ENCODE peak calls at places on chromosome 1, in eight cellular contexts. One of them, this sample, is unnamed. For H3K36me3, the result is how much of the 10 kb centered on the place peaks cover.

GRCh38 chr1:109890115-109890953 is 20.3 kb upstream of the CSF1 start:
- DNase-seq in left lung: no peak
- DNase-seq in endodermal cell: no peak
- DNase-seq in heart left ventricle: no peak
- DNase-seq in mammary epithelial cell: no peak
- DNase-seq in Panc1: no peak
- DNase-seq in fibroblast of lung: no peak
- DNase-seq in GM06990: no peak
- DNase-seq in this sample: no peak

GRCh38 chr1:72281144-72281543 is 1.2 kb downstream of the NEGR1 start:
- DNase-seq in mammary epithelial cell: no peak
- DNase-seq in fibroblast of lung: no peak
- DNase-seq in GM06990: no peak
- DNase-seq in endodermal cell: no peak
- DNase-seq in heart left ventricle: no peak
- DNase-seq in left lung: no peak
- DNase-seq in Panc1: no peak
- DNase-seq in this sample: no peak

GRCh38 chr1:37691497-37692077 is 729 bp upstream of the CDCA8 start:
- DNase-seq in mammary epithelial cell: peak
- DNase-seq in Panc1: no peak
- DNase-seq in GM06990: no peak
- DNase-seq in endodermal cell: peak
- DNase-seq in left lung: peak
- DNase-seq in fibroblast of lung: peak
- DNase-seq in heart left ventricle: peak
- DNase-seq in this sample: peak

GRCh38 chr1:247299723-247300381 is 31.8 kb downstream of the ZNF496 start:
- DNase-seq in fibroblast of lung: no peak
- DNase-seq in mammary epithelial cell: no peak
- DNase-seq in heart left ventricle: no peak
- DNase-seq in Panc1: no peak
- DNase-seq in left lung: no peak
- DNase-seq in GM06990: no peak
- DNase-seq in endodermal cell: no peak
- DNase-seq in this sample: no peak

GRCh38 chr1:195328681-195329080 is 1279.6 kb downstream of the KCNT2 start:
- DNase-seq in GM06990: no peak
- DNase-seq in Panc1: no peak
- DNase-seq in heart left ventricle: no peak
- DNase-seq in left lung: no peak
- DNase-seq in endodermal cell: no peak
- DNase-seq in fibroblast of lung: no peak
- DNase-seq in mammary epithelial cell: no peak
- DNase-seq in this sample: no peak

GRCh38 chr1:28682840-28683239 is 14.3 kb downstream of the GMEB1 start:
- DNase-seq in GM06990: no peak
- DNase-seq in fibroblast of lung: no peak
- DNase-seq in left lung: no peak
- DNase-seq in mammary epithelial cell: peak
- DNase-seq in heart left ventricle: no peak
- DNase-seq in Panc1: no peak
- DNase-seq in endodermal cell: no peak
- DNase-seq in this sample: no peak

GRCh38 chr1:178645157-178645825 is 79.8 kb upstream of the RALGPS2 start:
- DNase-seq in endodermal cell: peak
- DNase-seq in Panc1: no peak
- DNase-seq in mammary epithelial cell: no peak
- DNase-seq in GM06990: no peak
- DNase-seq in fibroblast of lung: peak
- DNase-seq in heart left ventricle: no peak
- DNase-seq in left lung: no peak
- DNase-seq in this sample: no peak

GRCh38 chr1:98045211-98046030 is 124.6 kb upstream of the DPYD start:
- DNase-seq in Panc1: no peak
- DNase-seq in left lung: no peak
- DNase-seq in endodermal cell: peak
- DNase-seq in fibroblast of lung: peak
- DNase-seq in mammary epithelial cell: peak
- DNase-seq in GM06990: no peak
- DNase-seq in heart left ventricle: no peak
- DNase-seq in this sample: no peak

GRCh38 chr1:29055160-29055559 is 68.5 kb downstream of the TMEM200B start:
- DNase-seq in GM06990: no peak
- DNase-seq in left lung: no peak
- DNase-seq in heart left ventricle: no peak
- DNase-seq in fibroblast of lung: peak
- DNase-seq in endodermal cell: no peak
- DNase-seq in Panc1: no peak
- DNase-seq in mammary epithelial cell: no peak
- DNase-seq in this sample: no peak

GRCh38 chr1:103333141-103333540 is 192.4 kb upstream of the RNPC3 start:
- DNase-seq in mammary epithelial cell: no peak
- DNase-seq in left lung: no peak
- DNase-seq in heart left ventricle: no peak
- DNase-seq in Panc1: no peak
- DNase-seq in fibroblast of lung: no peak
- DNase-seq in endodermal cell: no peak
- DNase-seq in GM06990: no peak
- DNase-seq in this sample: no peak

GRCh38 chr1:58628987-58629598 is 52.0 kb upstream of the TACSTD2 start:
- DNase-seq in left lung: no peak
- DNase-seq in mammary epithelial cell: no peak
- DNase-seq in GM06990: no peak
- DNase-seq in heart left ventricle: no peak
- DNase-seq in endodermal cell: no peak
- DNase-seq in fibroblast of lung: peak
- DNase-seq in Panc1: no peak
- DNase-seq in this sample: no peak

GRCh38 chr1:3978928-3979325 is 78.9 kb upstream of the C1orf174 start:
- DNase-seq in left lung: no peak
- DNase-seq in GM06990: no peak
- DNase-seq in endodermal cell: no peak
- DNase-seq in fibroblast of lung: no peak
- DNase-seq in heart left ventricle: no peak
- DNase-seq in mammary epithelial cell: no peak
- DNase-seq in Panc1: no peak
- DNase-seq in this sample: no peak

DNA sequence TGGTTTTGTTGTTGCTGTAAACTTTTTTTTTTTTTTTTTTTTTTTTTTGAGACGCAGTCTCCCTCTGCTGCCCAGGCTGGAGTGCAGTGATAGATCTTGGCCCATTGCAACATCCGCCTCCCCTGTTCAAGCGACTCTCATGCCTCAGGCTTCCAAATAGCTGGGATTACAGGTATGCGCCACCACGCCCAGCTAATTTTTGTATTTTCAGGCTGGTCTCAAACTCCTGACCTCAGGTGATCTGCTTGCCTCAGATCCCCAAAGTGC is 78.9 kb upstream of the SLC45A1 start:
- DNase-seq in endodermal cell: no peak
- DNase-seq in GM06990: no peak
- DNase-seq in left lung: peak
- DNase-seq in Panc1: peak
- DNase-seq in fibroblast of lung: peak
- DNase-seq in mammary epithelial cell: peak
- DNase-seq in heart left ventricle: no peak
- DNase-seq in this sample: peak
- H3K4me3 ChIP-seq in endodermal cell: no peak
- H3K4me3 ChIP-seq in GM06990: no peak
- H3K4me3 ChIP-seq in left lung: no peak
- H3K4me3 ChIP-seq in Panc1: no peak
- H3K4me3 ChIP-seq in fibroblast of lung: no peak
- H3K4me3 ChIP-seq in mammary epithelial cell: no peak
- H3K4me3 ChIP-seq in heart left ventricle: no peak
- H3K4me3 ChIP-seq in this sample: no peak

GRCh38 chr1:223761416-223761815 is 49.1 kb downstream of the CAPN2 start:
- DNase-seq in GM06990: no peak
- DNase-seq in Panc1: no peak
- DNase-seq in mammary epithelial cell: no peak
- DNase-seq in left lung: no peak
- DNase-seq in endodermal cell: no peak
- DNase-seq in fibroblast of lung: no peak
- DNase-seq in heart left ventricle: no peak
- DNase-seq in this sample: no peak
- H3K36me3 ChIP-seq in GM06990: under half
- H3K36me3 ChIP-seq in Panc1: under half
- H3K36me3 ChIP-seq in mammary epithelial cell: half or more
- H3K36me3 ChIP-seq in left lung: half or more
- H3K36me3 ChIP-seq in endodermal cell: half or more
- H3K36me3 ChIP-seq in fibroblast of lung: under half
- H3K36me3 ChIP-seq in heart left ventricle: half or more
- H3K36me3 ChIP-seq in this sample: under half

DNA sequence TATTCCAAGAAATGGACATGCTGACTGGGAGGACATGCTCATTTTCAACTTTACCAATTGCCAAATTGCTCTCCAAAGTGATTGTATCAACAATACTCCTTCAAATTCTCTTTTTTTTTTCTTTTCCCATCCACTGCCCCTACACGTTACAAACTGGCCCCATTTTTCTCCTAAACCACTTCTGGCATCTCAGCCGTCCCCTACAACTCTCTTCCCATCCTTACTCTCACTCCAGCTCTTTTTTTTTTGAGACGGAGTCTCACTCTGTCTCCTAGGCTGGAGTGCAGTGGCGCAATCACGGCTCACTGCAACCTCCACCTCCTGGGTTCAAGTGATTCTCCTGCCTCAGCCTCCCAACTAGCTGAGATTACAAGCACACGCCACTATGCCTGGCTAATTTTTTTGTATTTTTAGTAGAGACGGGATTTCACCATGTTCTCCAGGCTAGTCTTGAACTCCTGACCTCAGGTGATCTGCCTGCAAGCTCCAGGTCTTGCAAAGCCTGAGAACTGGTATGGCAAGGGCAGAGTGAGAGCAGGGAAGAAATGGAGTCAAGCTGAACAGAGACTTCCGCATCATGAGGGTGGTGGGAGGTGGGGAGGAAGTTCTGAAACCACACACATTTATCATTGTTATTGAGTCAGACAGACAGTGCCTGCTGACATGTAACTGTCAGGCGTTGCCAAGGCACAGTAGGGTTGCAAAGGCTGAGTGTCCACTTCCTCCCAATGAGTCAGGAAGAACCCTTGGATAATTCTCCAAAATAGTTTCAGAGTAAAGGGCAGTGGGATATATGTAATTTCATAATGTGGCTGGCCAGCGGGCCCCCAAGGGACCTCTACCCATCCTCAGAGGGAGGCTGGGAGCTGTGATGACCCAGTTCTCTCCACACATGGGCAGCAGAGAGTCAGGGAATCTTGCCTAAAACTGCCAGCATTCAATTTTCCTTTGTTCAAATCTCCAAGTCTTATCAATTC is 17.4 kb downstream of the CELA3A start:
- DNase-seq in left lung: peak
- DNase-seq in mammary epithelial cell: peak
- DNase-seq in heart left ventricle: peak
- DNase-seq in GM06990: no peak
- DNase-seq in Panc1: peak
- DNase-seq in fibroblast of lung: peak
- DNase-seq in endodermal cell: no peak
- DNase-seq in this sample: no peak
- TF ChIP-seq CTCF in left lung: no peak
- TF ChIP-seq CTCF in mammary epithelial cell: peak
- TF ChIP-seq CTCF in heart left ventricle: no peak
- TF ChIP-seq CTCF in GM06990: peak
- TF ChIP-seq CTCF in Panc1: peak
- TF ChIP-seq CTCF in fibroblast of lung: peak
- TF ChIP-seq CTCF in endodermal cell: peak
- TF ChIP-seq CTCF in this sample: no peak

DNA sequence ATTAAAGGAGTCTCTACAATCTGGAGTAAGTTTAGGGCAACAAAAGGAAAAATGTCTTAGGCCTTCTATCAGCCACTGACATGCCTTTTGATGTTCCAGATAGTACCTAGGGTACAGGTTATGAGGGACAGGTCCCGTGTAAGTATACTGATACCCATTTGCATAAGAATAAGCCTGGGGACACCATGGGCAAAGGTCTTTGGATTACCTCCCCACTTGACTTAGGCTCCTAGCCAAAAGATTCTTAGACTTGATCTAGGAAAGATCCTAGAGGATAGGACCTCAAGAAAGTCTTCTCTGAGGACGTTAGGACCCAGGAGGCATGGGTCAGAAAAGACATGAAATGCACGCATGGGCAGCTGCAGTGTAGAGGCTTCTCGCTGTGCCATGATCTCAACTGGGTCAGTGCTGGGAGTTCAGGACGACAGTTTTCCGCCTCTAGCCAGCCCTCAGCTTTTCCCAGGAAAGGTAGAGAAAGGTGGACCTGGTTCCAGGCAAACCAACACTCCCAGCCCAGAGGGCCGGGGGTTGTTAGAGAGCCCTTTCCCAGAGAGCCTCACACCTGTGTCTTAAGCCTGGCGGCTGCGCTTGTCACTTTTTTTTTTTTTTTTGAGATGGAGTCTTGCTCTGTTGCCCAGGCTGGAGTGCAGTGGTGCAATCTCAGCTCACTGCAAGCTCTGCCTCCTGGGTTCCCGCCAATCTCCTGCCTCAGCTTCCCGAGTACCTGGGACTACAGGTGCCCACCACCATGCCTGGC is 26.6 kb downstream of the MSTO1 start:
- DNase-seq in heart left ventricle: no peak
- DNase-seq in fibroblast of lung: no peak
- DNase-seq in left lung: no peak
- DNase-seq in Panc1: no peak
- DNase-seq in endodermal cell: no peak
- DNase-seq in mammary epithelial cell: no peak
- DNase-seq in GM06990: no peak
- DNase-seq in this sample: no peak
- H3K4me3 ChIP-seq in heart left ventricle: no peak
- H3K4me3 ChIP-seq in fibroblast of lung: no peak
- H3K4me3 ChIP-seq in left lung: peak
- H3K4me3 ChIP-seq in Panc1: no peak
- H3K4me3 ChIP-seq in endodermal cell: no peak
- H3K4me3 ChIP-seq in mammary epithelial cell: no peak
- H3K4me3 ChIP-seq in GM06990: no peak
- H3K4me3 ChIP-seq in this sample: no peak

GRCh38 chr1:54188291-54188690 is 11.5 kb downstream of the CYB5RL start:
- DNase-seq in GM06990: no peak
- DNase-seq in Panc1: no peak
- DNase-seq in heart left ventricle: no peak
- DNase-seq in endodermal cell: no peak
- DNase-seq in mammary epithelial cell: no peak
- DNase-seq in fibroblast of lung: no peak
- DNase-seq in left lung: no peak
- DNase-seq in this sample: no peak

GRCh38 chr1:54191525-54191924 is 8.3 kb downstream of the CYB5RL start:
- DNase-seq in mammary epithelial cell: no peak
- DNase-seq in endodermal cell: no peak
- DNase-seq in fibroblast of lung: no peak
- DNase-seq in heart left ventricle: no peak
- DNase-seq in Panc1: no peak
- DNase-seq in left lung: no peak
- DNase-seq in GM06990: no peak
- DNase-seq in this sample: no peak

GRCh38 chr1:54190526-54190925 is 9.3 kb downstream of the CYB5RL start:
- DNase-seq in mammary epithelial cell: no peak
- DNase-seq in fibroblast of lung: no peak
- DNase-seq in heart left ventricle: no peak
- DNase-seq in GM06990: no peak
- DNase-seq in left lung: no peak
- DNase-seq in Panc1: no peak
- DNase-seq in endodermal cell: no peak
- DNase-seq in this sample: no peak

GRCh38 chr1:54180666-54181360 is 19.0 kb downstream of the CYB5RL start:
- DNase-seq in mammary epithelial cell: no peak
- DNase-seq in endodermal cell: no peak
- DNase-seq in GM06990: no peak
- DNase-seq in left lung: no peak
- DNase-seq in heart left ventricle: no peak
- DNase-seq in fibroblast of lung: no peak
- DNase-seq in Panc1: no peak
- DNase-seq in this sample: no peak

GRCh38 chr1:54186056-54186455 is 13.8 kb downstream of the CYB5RL start:
- DNase-seq in mammary epithelial cell: no peak
- DNase-seq in GM06990: no peak
- DNase-seq in fibroblast of lung: no peak
- DNase-seq in endodermal cell: no peak
- DNase-seq in heart left ventricle: no peak
- DNase-seq in left lung: no peak
- DNase-seq in Panc1: no peak
- DNase-seq in this sample: no peak
- H3K36me3 ChIP-seq in mammary epithelial cell: under half
- H3K36me3 ChIP-seq in GM06990: under half
- H3K36me3 ChIP-seq in fibroblast of lung: under half
- H3K36me3 ChIP-seq in endodermal cell: under half
- H3K36me3 ChIP-seq in heart left ventricle: under half
- H3K36me3 ChIP-seq in left lung: under half
- H3K36me3 ChIP-seq in Panc1: under half
- H3K36me3 ChIP-seq in this sample: under half

This sample was measured in pancreas.